ENCODE peak calls at places on chromosomes 3 and 15, in nine cellular contexts. One of them, this sample, is unnamed.
A peak's percentile ranks its signal among the peaks of the same experiment; 100 is the strongest.

GRCh38 chr15:31078461-31078860 is 23.1 kb downstream of the TRPM1 start:
- DNase-seq in sigmoid colon: no peak
- DNase-seq in stomach: no peak
- DNase-seq in uterus: no peak
- DNase-seq in vagina: peak; percentile 22
- DNase-seq in IMR-90: no peak
- DNase-seq in A549: no peak
- DNase-seq in HepG2: no peak
- DNase-seq in thyroid gland: no peak
- DNase-seq in this sample: no peak

GRCh38 chr3:9870978-9871377 is 9.1 kb downstream of the CIDEC start:
- DNase-seq in IMR-90: peak; percentile 86
- DNase-seq in A549: peak; percentile 48
- DNase-seq in stomach: no peak
- DNase-seq in uterus: no peak
- DNase-seq in vagina: no peak
- DNase-seq in HepG2: peak; percentile 22
- DNase-seq in sigmoid colon: no peak
- DNase-seq in thyroid gland: no peak
- DNase-seq in this sample: no peak

GRCh38 chr3:158267015-158267414 is 157.1 kb downstream of the RSRC1 start:
- DNase-seq in A549: no peak
- DNase-seq in stomach: no peak
- DNase-seq in thyroid gland: no peak
- DNase-seq in sigmoid colon: no peak
- DNase-seq in vagina: no peak
- DNase-seq in HepG2: no peak
- DNase-seq in IMR-90: no peak
- DNase-seq in uterus: no peak
- DNase-seq in this sample: no peak

GRCh38 chr3:128009952-128010846 is 42.0 kb upstream of the SEC61A1 start:
- DNase-seq in HepG2: peak; percentile 29
- DNase-seq in sigmoid colon: no peak
- DNase-seq in A549: peak; percentile 14
- DNase-seq in uterus: no peak
- DNase-seq in vagina: no peak
- DNase-seq in stomach: no peak
- DNase-seq in IMR-90: peak; percentile 50
- DNase-seq in thyroid gland: no peak
- DNase-seq in this sample: no peak

GRCh38 chr15:72474912-72475601 is 927 bp downstream of the ARIH1 start:
- DNase-seq in IMR-90: peak; percentile 68
- DNase-seq in HepG2: peak; percentile 67
- DNase-seq in uterus: peak; percentile 70
- DNase-seq in A549: peak; percentile 90
- DNase-seq in vagina: peak; percentile 92
- DNase-seq in sigmoid colon: peak; percentile 92
- DNase-seq in stomach: peak; percentile 81
- DNase-seq in thyroid gland: peak; percentile 82
- DNase-seq in this sample: peak; percentile 88

GRCh38 chr3:41001556-41001955 is 197.7 kb upstream of the CTNNB1 start:
- DNase-seq in A549: no peak
- DNase-seq in uterus: no peak
- DNase-seq in HepG2: no peak
- DNase-seq in IMR-90: no peak
- DNase-seq in thyroid gland: no peak
- DNase-seq in sigmoid colon: no peak
- DNase-seq in vagina: no peak
- DNase-seq in stomach: no peak
- DNase-seq in this sample: no peak

GRCh38 chr3:31974454-31974853 is 6.6 kb downstream of the OSBPL10 start:
- DNase-seq in uterus: no peak
- DNase-seq in IMR-90: peak; percentile 96
- DNase-seq in thyroid gland: no peak
- DNase-seq in A549: no peak
- DNase-seq in sigmoid colon: no peak
- DNase-seq in stomach: no peak
- DNase-seq in HepG2: peak; percentile 81
- DNase-seq in vagina: no peak
- DNase-seq in this sample: no peak

GRCh38 chr3:141302364-141303141 is 65.8 kb upstream of the ZBTB38 start:
- DNase-seq in HepG2: no peak
- DNase-seq in A549: peak; percentile 66
- DNase-seq in vagina: no peak
- DNase-seq in IMR-90: peak; percentile 75
- DNase-seq in stomach: no peak
- DNase-seq in uterus: no peak
- DNase-seq in thyroid gland: no peak
- DNase-seq in sigmoid colon: no peak
- DNase-seq in this sample: no peak

GRCh38 chr3:148880681-148881080 is 15.6 kb downstream of the CPA3 start:
- DNase-seq in vagina: no peak
- DNase-seq in thyroid gland: no peak
- DNase-seq in sigmoid colon: no peak
- DNase-seq in IMR-90: no peak
- DNase-seq in HepG2: peak; percentile 33
- DNase-seq in A549: peak; percentile 47
- DNase-seq in uterus: no peak
- DNase-seq in stomach: no peak
- DNase-seq in this sample: no peak

GRCh38 chr3:115448856-115449255 is 174.5 kb upstream of the GAP43 start:
- DNase-seq in stomach: no peak
- DNase-seq in sigmoid colon: no peak
- DNase-seq in IMR-90: no peak
- DNase-seq in A549: no peak
- DNase-seq in HepG2: no peak
- DNase-seq in uterus: no peak
- DNase-seq in thyroid gland: no peak
- DNase-seq in vagina: no peak
- DNase-seq in this sample: no peak

DNA sequence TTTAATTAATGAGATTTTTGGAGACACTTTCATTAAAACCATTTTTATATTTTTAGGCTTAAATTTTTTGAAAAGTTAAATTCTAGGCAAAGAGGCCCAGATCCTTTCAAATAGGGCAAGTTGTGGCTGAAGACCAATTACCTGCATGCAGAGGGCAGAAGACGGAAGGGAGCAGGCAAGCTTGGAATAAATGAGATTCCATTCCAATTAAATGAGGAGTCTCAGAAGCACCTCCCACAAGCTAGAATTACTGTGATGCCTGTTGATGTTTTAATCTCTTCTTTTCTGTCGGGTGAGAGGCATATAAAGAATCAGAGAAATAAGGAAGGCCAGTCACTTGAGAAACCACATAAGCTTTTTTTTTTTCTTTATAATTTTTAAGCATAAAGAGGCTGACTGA is 46.8 kb downstream of the KBTBD8 start:
- DNase-seq in uterus: no peak
- DNase-seq in HepG2: no peak
- DNase-seq in A549: no peak
- DNase-seq in vagina: no peak
- DNase-seq in IMR-90: no peak
- DNase-seq in thyroid gland: no peak
- DNase-seq in stomach: no peak
- DNase-seq in sigmoid colon: no peak
- DNase-seq in this sample: no peak
- H3K4me1 ChIP-seq in uterus: no peaks in the 10 kb centered on the region
- H3K4me1 ChIP-seq in HepG2: no peaks in the 10 kb centered on the region
- H3K4me1 ChIP-seq in A549: no peaks in the 10 kb centered on the region
- H3K4me1 ChIP-seq in vagina: no peaks in the 10 kb centered on the region
- H3K4me1 ChIP-seq in IMR-90: peaks cover 4% of the 10 kb centered on the region
- H3K4me1 ChIP-seq in thyroid gland: no peaks in the 10 kb centered on the region
- H3K4me1 ChIP-seq in stomach: no peaks in the 10 kb centered on the region
- H3K4me1 ChIP-seq in sigmoid colon: no peaks in the 10 kb centered on the region
- H3K4me1 ChIP-seq in this sample: no peaks in the 10 kb centered on the region

DNA sequence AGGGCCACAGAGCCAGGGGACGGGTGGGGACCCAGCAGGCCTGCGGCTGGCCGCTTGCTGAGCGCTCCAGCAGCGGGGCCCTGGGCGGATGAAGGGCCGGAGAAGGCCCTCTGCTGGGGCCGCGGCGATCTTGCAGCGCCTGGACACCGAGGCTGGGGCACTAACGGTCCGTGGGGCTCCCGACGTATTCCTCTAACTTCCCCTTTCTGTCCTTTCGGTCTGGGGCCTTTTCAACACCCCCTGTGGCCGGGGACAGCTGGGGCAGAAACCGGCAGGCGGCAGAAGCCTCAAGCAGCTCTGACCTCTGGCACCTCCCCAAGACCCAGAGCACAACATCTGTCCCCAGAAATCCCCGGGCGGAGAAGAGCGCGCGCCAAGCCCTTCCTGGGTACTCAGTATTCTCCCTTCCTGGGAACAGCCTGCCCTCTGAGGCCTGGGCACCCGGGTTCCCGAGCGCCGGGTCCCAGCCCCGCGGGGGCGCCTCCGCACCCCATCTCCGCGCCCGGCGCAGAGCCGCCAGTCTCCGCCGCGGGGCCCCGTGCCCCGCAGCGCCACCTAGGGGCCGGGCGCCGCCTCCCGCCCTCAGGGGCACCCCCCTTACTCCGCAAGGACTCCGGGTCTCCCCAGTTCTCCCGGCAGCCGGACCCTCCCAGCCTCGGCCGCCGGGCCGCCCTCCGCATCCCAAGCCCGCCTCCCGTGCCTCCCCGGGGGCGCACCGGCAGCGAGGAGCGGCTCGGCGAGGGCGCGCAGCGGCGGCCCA is 587 bp upstream of the SLCO3A1 start:
- DNase-seq in thyroid gland: peak; percentile 75
- DNase-seq in A549: peak; percentile 79
- DNase-seq in HepG2: peak; percentile 13
- DNase-seq in uterus: peak; percentile 72
- DNase-seq in IMR-90: peak; percentile 56
- DNase-seq in stomach: peak; percentile 76
- DNase-seq in sigmoid colon: peak; percentile 88
- DNase-seq in vagina: no peak
- DNase-seq in this sample: peak; percentile 82
- TF ChIP-seq POLR2A in thyroid gland: no peak
- TF ChIP-seq POLR2A in A549: peak; percentile 49
- TF ChIP-seq POLR2A in HepG2: no peak
- TF ChIP-seq POLR2A in uterus: no peak
- TF ChIP-seq POLR2A in IMR-90: no peak
- TF ChIP-seq POLR2A in stomach: no peak
- TF ChIP-seq POLR2A in sigmoid colon: no peak
- TF ChIP-seq POLR2A in vagina: no peak
- TF ChIP-seq POLR2A in this sample: no peak

DNA sequence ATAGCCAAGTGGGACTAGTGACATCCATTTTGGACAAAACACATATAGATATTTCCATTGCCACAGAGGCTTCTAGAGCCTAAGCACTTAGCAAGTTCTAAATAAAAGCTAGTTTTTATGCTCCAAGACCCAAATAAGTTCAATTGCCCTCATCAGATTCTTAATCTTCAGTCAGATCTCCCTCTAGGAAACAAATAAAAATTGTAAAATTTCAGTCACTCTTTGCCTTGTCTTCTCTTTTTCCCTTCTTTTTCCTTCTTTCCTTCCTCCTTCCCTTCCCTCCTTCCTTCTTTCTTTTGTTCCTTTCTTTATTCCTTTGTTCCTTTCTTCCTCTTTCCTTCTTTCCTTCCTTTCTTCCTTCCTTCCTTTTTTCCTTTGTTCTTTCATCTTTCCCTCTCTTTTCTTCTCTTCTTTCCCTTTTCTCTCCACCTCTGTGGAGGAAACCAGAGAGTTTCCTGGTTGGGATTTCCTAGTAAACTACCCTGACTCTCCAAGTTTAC is 68.8 kb upstream of the GADL1 start:
- DNase-seq in stomach: no peak
- DNase-seq in thyroid gland: no peak
- DNase-seq in A549: no peak
- DNase-seq in HepG2: no peak
- DNase-seq in uterus: no peak
- DNase-seq in vagina: no peak
- DNase-seq in sigmoid colon: no peak
- DNase-seq in IMR-90: no peak
- DNase-seq in this sample: no peak
- H3K4me1 ChIP-seq in stomach: no peaks in the 10 kb centered on the region
- H3K4me1 ChIP-seq in thyroid gland: no peaks in the 10 kb centered on the region
- H3K4me1 ChIP-seq in A549: no peaks in the 10 kb centered on the region
- H3K4me1 ChIP-seq in HepG2: no peaks in the 10 kb centered on the region
- H3K4me1 ChIP-seq in uterus: no peaks in the 10 kb centered on the region
- H3K4me1 ChIP-seq in vagina: no peaks in the 10 kb centered on the region
- H3K4me1 ChIP-seq in sigmoid colon: no peaks in the 10 kb centered on the region
- H3K4me1 ChIP-seq in IMR-90: no peaks in the 10 kb centered on the region
- H3K4me1 ChIP-seq in this sample: no peaks in the 10 kb centered on the region

DNA sequence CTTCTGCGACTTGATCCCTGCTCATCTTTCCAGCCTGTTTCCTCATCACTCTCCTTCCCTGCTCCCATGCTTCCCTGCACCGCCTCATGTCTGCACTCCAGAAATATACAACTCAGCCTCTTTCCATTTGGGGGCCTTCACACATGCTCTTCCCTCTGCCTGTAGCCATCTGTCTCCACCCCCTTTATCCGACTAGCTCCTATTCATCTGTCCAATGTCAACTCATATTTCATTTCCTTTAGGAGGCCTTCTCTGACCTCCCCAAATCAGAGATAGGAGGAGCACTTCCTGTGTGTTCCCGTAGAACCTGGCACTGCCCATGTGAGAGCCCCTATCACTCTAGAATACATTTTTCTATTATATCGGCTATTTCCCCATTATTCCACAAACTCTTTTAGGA is 10.6 kb downstream of the ATP8B4 start:
- DNase-seq in IMR-90: no peak
- DNase-seq in stomach: no peak
- DNase-seq in uterus: no peak
- DNase-seq in vagina: no peak
- DNase-seq in sigmoid colon: no peak
- DNase-seq in HepG2: no peak
- DNase-seq in A549: no peak
- DNase-seq in thyroid gland: no peak
- DNase-seq in this sample: no peak
- TF ChIP-seq POLR2A in IMR-90: no peak
- TF ChIP-seq POLR2A in stomach: no peak
- TF ChIP-seq POLR2A in uterus: no peak
- TF ChIP-seq POLR2A in vagina: no peak
- TF ChIP-seq POLR2A in sigmoid colon: no peak
- TF ChIP-seq POLR2A in HepG2: no peak
- TF ChIP-seq POLR2A in A549: no peak
- TF ChIP-seq POLR2A in thyroid gland: no peak
- TF ChIP-seq POLR2A in this sample: no peak

GRCh38 chr15:69607101-69607500 is 154.5 kb downstream of the RPLP1 start:
- DNase-seq in uterus: no peak
- DNase-seq in A549: no peak
- DNase-seq in stomach: no peak
- DNase-seq in sigmoid colon: no peak
- DNase-seq in HepG2: no peak
- DNase-seq in IMR-90: no peak
- DNase-seq in vagina: no peak
- DNase-seq in thyroid gland: no peak
- DNase-seq in this sample: peak; percentile 29
- H3K4me1 ChIP-seq in uterus: no peaks in the 10 kb centered on the region
- H3K4me1 ChIP-seq in A549: peaks cover 12% of the 10 kb centered on the region
- H3K4me1 ChIP-seq in stomach: peaks cover 11% of the 10 kb centered on the region
- H3K4me1 ChIP-seq in sigmoid colon: no peaks in the 10 kb centered on the region
- H3K4me1 ChIP-seq in HepG2: peaks cover 11% of the 10 kb centered on the region
- H3K4me1 ChIP-seq in IMR-90: no peaks in the 10 kb centered on the region
- H3K4me1 ChIP-seq in vagina: no peaks in the 10 kb centered on the region
- H3K4me1 ChIP-seq in thyroid gland: no peaks in the 10 kb centered on the region
- H3K4me1 ChIP-seq in this sample: peaks cover 14% of the 10 kb centered on the region